ENCODE peak calls at places on chromosomes 3 and 15, in ten cellular contexts. P is astrocyte, C is left ventricle myocardium inferior, W is astrocyte of the spinal cord, A is Peyer's patch, L is right atrium auricular region, Q is tibial nerve, M is cardiac fibroblast, G is lower leg skin, K is cardiac muscle cell. B is an unnamed sample.
A peak's percentile ranks its signal among the peaks of the same experiment; 100 is the strongest.

GRCh38 chr15:53564647-53565046 is 194.8 kb downstream of the WDR72 start:
- DNase-seq in P (no peak), C (no peak), W (no peak), A (no peak), L (no peak), Q (no peak), M (no peak), G (no peak), K (no peak), B (no peak)

GRCh38 chr3:100781311-100781710 is 72.0 kb downstream of the TFG start:
- DNase-seq in P (peak; percentile 72), C (no peak), W (peak; percentile 23), A (no peak), L (no peak), Q (no peak), M (no peak), G (no peak), K (no peak), B (no peak)

GRCh38 chr15:70636540-70637165 is 126.7 kb downstream of the UACA start:
- DNase-seq in P (no peak), C (no peak), W (peak; percentile 36), A (no peak), L (no peak), Q (no peak), M (peak; percentile 41), G (no peak), K (peak; percentile 47), B (peak; percentile 33)

GRCh38 chr15:36156855-36157521 is 422.4 kb upstream of the CDIN1 start:
- DNase-seq in P (peak; percentile 40), C (peak; percentile 45), W (peak; percentile 35), A (peak; percentile 42), L (peak; percentile 60), Q (no peak), M (peak; percentile 86), G (peak; percentile 83), K (peak; percentile 84), B (peak; percentile 87)

GRCh38 chr3:94024385-94024784 is 4.0 kb downstream of the STX19 start:
- DNase-seq in P (peak; percentile 51), C (no peak), W (peak; percentile 58), A (no peak), L (no peak), Q (no peak), M (peak; percentile 15), G (no peak), K (no peak), B (peak; percentile 17)

GRCh38 chr3:124395165-124395564 is 335.1 kb upstream of the UMPS start:
- DNase-seq in P (no peak), C (no peak), W (no peak), A (no peak), L (no peak), Q (no peak), M (no peak), G (no peak), K (peak; percentile 40), B (no peak)

GRCh38 chr3:138051946-138052802 is 42.2 kb downstream of the CLDN18 start:
- DNase-seq in P (no peak), C (peak; percentile 37), W (peak; percentile 58), A (peak; percentile 53), L (no peak), Q (no peak), M (peak; percentile 68), G (no peak), K (peak; percentile 60), B (peak; percentile 68)

GRCh38 chr3:174440350-174440716 is 418.8 kb upstream of the NAALADL2 start:
- DNase-seq in P (peak; percentile 67), C (no peak), W (peak; percentile 86), A (no peak), L (no peak), Q (no peak), M (peak; percentile 82), G (no peak), K (peak; percentile 76), B (peak; percentile 80)

GRCh38 chr3:71680588-71680987 is 44.6 kb downstream of the EIF4E3 start:
- DNase-seq in P (peak; percentile 45), C (no peak), W (peak; percentile 54), A (no peak), L (no peak), Q (no peak), M (peak; percentile 57), G (no peak), K (peak; percentile 65), B (peak; percentile 62)

GRCh38 chr15:85473455-85473854 is 93.1 kb downstream of the AKAP13 start:
- DNase-seq in P (peak; percentile 70), C (no peak), W (peak; percentile 81), A (no peak), L (no peak), Q (no peak), M (peak; percentile 50), G (no peak), K (peak; percentile 41), B (peak; percentile 50)

GRCh38 chr3:197337656-197338055 is 39.2 kb upstream of the DLG1 start:
- DNase-seq in P (peak; percentile 64), C (no peak), W (peak; percentile 34), A (no peak), L (no peak), Q (no peak), M (no peak), G (no peak), K (no peak), B (no peak)

GRCh38 chr3:45026038-45026437 is at the start of gene CLEC3B:
- DNase-seq in P (peak; percentile 78), C (peak; percentile 83), W (peak; percentile 57), A (peak; percentile 62), L (peak; percentile 88), Q (peak; percentile 47), M (peak; percentile 85), G (peak; percentile 90), K (peak; percentile 83), B (peak; percentile 87)

GRCh38 chr15:59260090-59260489 is 53.4 kb downstream of the LDHAL6B start:
- DNase-seq in P (no peak), C (no peak), W (no peak), A (peak; percentile 81), L (no peak), Q (no peak), M (no peak), G (peak; percentile 57), K (no peak), B (no peak)

GRCh38 chr3:29291982-29292363 is 11.1 kb downstream of the RBMS3 start:
- DNase-seq in P (no peak), C (no peak), W (no peak), A (no peak), L (no peak), Q (no peak), M (no peak), G (no peak), K (no peak), B (no peak)

GRCh38 chr15:74826372-74826819 is at the start of gene CPLX3:
- DNase-seq in P (no peak), C (no peak), W (no peak), A (no peak), L (no peak), Q (no peak), M (peak; percentile 13), G (no peak), K (peak; percentile 21), B (no peak)

DNA sequence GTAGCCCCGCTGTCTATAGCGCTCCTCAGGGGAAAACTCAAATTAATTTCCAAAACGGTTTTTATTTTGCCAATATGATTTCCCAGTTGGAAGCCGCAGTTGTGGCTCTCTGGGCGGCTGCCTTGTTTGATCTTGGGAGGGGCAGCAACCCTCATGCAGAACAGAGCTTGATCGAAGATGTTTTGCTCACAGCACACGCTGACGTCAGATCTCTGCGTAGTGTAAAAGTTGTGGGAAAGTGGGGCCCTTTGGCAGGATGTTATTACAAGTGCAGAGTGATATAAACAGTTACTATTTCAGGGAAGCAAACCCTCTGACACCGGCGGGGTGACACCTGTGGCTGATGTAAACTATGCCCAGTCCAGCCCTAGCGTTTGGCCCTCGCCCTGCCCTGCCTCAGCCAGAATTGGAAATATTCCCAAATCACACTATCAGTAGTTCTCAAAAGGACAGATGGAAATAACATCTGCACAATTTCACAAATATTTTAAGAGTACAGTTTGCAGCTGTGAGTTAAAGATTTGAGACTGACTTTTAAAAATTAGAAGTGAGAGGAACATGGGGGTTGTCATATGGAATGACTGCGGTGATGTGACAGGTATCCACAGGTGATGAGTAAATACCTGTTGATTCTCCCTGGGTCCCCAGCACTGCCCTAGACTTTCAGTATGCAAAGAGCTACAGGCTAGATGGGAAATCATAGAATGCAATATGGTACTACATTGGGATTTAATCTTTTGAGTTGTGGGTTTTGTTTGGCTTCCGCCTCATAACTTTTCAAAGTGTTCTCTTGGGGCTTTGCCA is 1.7 kb downstream of the SYNM start:
- DNase-seq in P (no peak), C (peak; percentile 66), W (peak; percentile 56), A (no peak), L (no peak), Q (no peak), M (peak; percentile 54), G (peak; percentile 85), K (peak; percentile 57), B (peak; percentile 40)
- H3K4me3 ChIP-seq in P (peak overlapping the region; percentile 57), C (peak overlapping the region; percentile 81), W (peak overlapping the region; percentile 42), A (no peak overlapping the region), L (peak overlapping the region; percentile 85), Q (peak overlapping the region; percentile 74), M (peak overlapping the region; percentile 45), G (no peak overlapping the region), K (peak overlapping the region; percentile 33), B (peak overlapping the region; percentile 34)

GRCh38 chr3:172911142-172911541 is 160.6 kb downstream of the ECT2 start:
- DNase-seq in P (no peak), C (no peak), W (no peak), A (no peak), L (no peak), Q (no peak), M (no peak), G (no peak), K (no peak), B (no peak)
- TF ChIP-seq CTCF in P (no peak), C (no peak), W (no peak), A (no peak), L (no peak), Q (no peak), M (no peak), G (no peak), K (no peak), B (peak; percentile 6)

GRCh38 chr3:177960014-177960413 is 576.2 kb upstream of the KCNMB2 start:
- DNase-seq in P (peak; percentile 51), C (peak; percentile 18), W (peak; percentile 43), A (no peak), L (no peak), Q (no peak), M (peak; percentile 76), G (no peak), K (peak; percentile 81), B (peak; percentile 69)
- H3K4me3 ChIP-seq in P (no peak overlapping the region), C (no peak overlapping the region), W (no peak overlapping the region), A (no peak overlapping the region), L (no peak overlapping the region), Q (no peak overlapping the region), M (no peak overlapping the region), G (no peak overlapping the region), K (no peak overlapping the region), B (no peak overlapping the region)

DNA sequence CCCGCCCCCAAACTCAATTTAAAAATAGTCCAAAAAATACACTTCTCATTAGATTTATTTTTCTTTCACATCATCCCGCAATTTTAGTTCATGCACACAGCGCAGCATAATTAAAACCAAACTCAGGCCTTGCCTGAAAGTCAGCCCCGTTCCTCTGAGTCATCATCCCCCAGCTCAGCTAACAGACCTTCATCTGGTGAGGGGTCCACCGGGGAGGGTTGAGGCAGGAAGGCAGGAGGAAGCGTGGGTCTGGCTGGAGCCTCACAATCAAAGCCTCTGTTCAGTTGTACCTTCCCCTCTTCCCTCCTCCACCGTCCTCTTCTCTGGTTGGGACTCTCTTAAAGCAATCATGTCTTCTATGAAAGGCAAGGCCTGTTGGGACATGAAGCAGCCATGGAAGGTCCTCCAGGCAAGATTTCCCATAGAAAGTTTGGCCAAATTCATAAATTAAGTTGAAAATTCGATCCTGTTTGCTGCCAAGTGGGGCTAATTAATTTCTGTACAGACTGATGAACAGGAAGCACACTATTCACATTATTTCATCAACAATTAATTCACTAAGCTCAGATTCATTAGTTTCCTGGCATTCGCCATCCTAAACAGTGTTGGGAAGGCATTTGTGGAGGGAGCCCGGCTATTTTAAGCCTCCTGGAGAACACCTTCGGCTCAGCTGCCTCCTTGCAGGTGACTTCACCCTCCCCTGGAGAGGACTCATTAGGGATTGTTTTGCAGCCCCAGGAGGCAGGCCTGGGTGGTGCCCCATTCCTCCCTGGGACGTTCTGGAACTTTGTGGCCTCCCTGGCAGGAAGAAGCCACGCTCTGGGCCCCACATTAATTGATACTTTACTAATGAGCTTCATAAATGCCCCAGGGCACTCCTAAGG is 72.3 kb upstream of the BNC1 start:
- DNase-seq in P (peak; percentile 27), C (no peak), W (no peak), A (no peak), L (no peak), Q (no peak), M (no peak), G (no peak), K (no peak), B (no peak)
- TF ChIP-seq CTCF in P (no peak), C (no peak), W (no peak), A (no peak), L (no peak), Q (no peak), M (no peak), G (no peak), K (no peak), B (no peak)

B was measured in fibroblast of pulmonary artery.